ENCODE peak calls at places on chromosome 17, in five cellular contexts. C is H1, O is RPMI8226, A is T-cell, X is omental fat pad. B is an unnamed sample.

GRCh38 chr17:39658760-39659159 is 6.4 kb upstream of the TCAP start:
- DNase-seq in C (no peak), O (no peak), A (no peak), X (no peak), B (no peak)

GRCh38 chr17:47850692-47851573 is at the start of gene SP6:
- DNase-seq in C (peak), O (peak), A (peak), X (peak), B (peak)

GRCh38 chr17:17759164-17759563 is 77.6 kb downstream of the SREBF1 start:
- DNase-seq in C (no peak), O (no peak), A (no peak), X (no peak), B (no peak)

GRCh38 chr17:66200685-66201092 is 8.8 kb upstream of the CEP112 start:
- DNase-seq in C (peak), O (peak), A (no peak), X (no peak), B (no peak)

GRCh38 chr17:50059759-50060273 is 3.9 kb downstream of the ITGA3 start:
- DNase-seq in C (no peak), O (no peak), A (no peak), X (no peak), B (no peak)

GRCh38 chr17:60390881-60391418 is 983 bp downstream of the USP32 start:
- DNase-seq in C (no peak), O (peak), A (no peak), X (no peak), B (no peak)

GRCh38 chr17:42571435-42572225 is 4.7 kb downstream of the MLX start:
- DNase-seq in C (no peak), O (no peak), A (no peak), X (no peak), B (no peak)

GRCh38 chr17:66383353-66383752 is 80.9 kb downstream of the PRKCA start:
- DNase-seq in C (no peak), O (no peak), A (no peak), X (no peak), B (no peak)

GRCh38 chr17:21458036-21458435 is 81.9 kb downstream of the KCNJ12 start:
- DNase-seq in C (no peak), O (no peak), A (no peak), X (no peak), B (no peak)

GRCh38 chr17:10683853-10684252 is 13.5 kb downstream of the SCO1 start:
- DNase-seq in C (no peak), O (peak), A (no peak), X (no peak), B (no peak)

GRCh38 chr17:19328441-19329061 is 34.0 kb downstream of the B9D1 start:
- DNase-seq in C (no peak), O (no peak), A (no peak), X (no peak), B (no peak)

GRCh38 chr17:33234930-33235685 is 58.0 kb downstream of the ASIC2 start:
- DNase-seq in C (no peak), O (no peak), A (no peak), X (peak), B (no peak)